ENCODE peak calls at places on chromosome 4, in seven cellular contexts. One of them, this sample, is unnamed.

GRCh38 chr4:83535520-83535944 is 376 bp upstream of the GPAT3 start:
- DNase-seq in GM23338: peak; percentile 75
- DNase-seq in dorsolateral prefrontal cortex: no peak
- DNase-seq in mesenchymal stem cell: peak; percentile 73
- DNase-seq in naive thymus-derived CD4-positive, alpha-beta T cell: no peak
- DNase-seq in fibroblast of lung: peak; percentile 75
- DNase-seq in CD4-positive, CD25-positive, alpha-beta regulatory T cell: peak; percentile 45
- DNase-seq in this sample: peak; percentile 22

GRCh38 chr4:137819964-137820383 is 287.7 kb upstream of the PCDH18 start:
- DNase-seq in GM23338: peak; percentile 81
- DNase-seq in dorsolateral prefrontal cortex: no peak
- DNase-seq in mesenchymal stem cell: peak; percentile 60
- DNase-seq in naive thymus-derived CD4-positive, alpha-beta T cell: no peak
- DNase-seq in fibroblast of lung: peak; percentile 70
- DNase-seq in CD4-positive, CD25-positive, alpha-beta regulatory T cell: no peak
- DNase-seq in this sample: no peak

GRCh38 chr4:74297556-74297955 is 10.7 kb upstream of the EPGN start:
- DNase-seq in GM23338: no peak
- DNase-seq in dorsolateral prefrontal cortex: no peak
- DNase-seq in mesenchymal stem cell: no peak
- DNase-seq in naive thymus-derived CD4-positive, alpha-beta T cell: no peak
- DNase-seq in fibroblast of lung: no peak
- DNase-seq in CD4-positive, CD25-positive, alpha-beta regulatory T cell: no peak
- DNase-seq in this sample: no peak

GRCh38 chr4:172716291-172716690 is 452.3 kb upstream of the GALNT7 start:
- DNase-seq in GM23338: no peak
- DNase-seq in dorsolateral prefrontal cortex: no peak
- DNase-seq in mesenchymal stem cell: no peak
- DNase-seq in naive thymus-derived CD4-positive, alpha-beta T cell: no peak
- DNase-seq in fibroblast of lung: no peak
- DNase-seq in CD4-positive, CD25-positive, alpha-beta regulatory T cell: no peak
- DNase-seq in this sample: no peak

GRCh38 chr4:4542824-4543485 is 1.1 kb upstream of the STX18 start:
- DNase-seq in GM23338: peak; percentile 63
- DNase-seq in dorsolateral prefrontal cortex: no peak
- DNase-seq in mesenchymal stem cell: no peak
- DNase-seq in naive thymus-derived CD4-positive, alpha-beta T cell: no peak
- DNase-seq in fibroblast of lung: no peak
- DNase-seq in CD4-positive, CD25-positive, alpha-beta regulatory T cell: no peak
- DNase-seq in this sample: no peak

GRCh38 chr4:124429746-124430250 is 282.7 kb downstream of the ANKRD50 start:
- DNase-seq in GM23338: no peak
- DNase-seq in dorsolateral prefrontal cortex: no peak
- DNase-seq in mesenchymal stem cell: no peak
- DNase-seq in naive thymus-derived CD4-positive, alpha-beta T cell: no peak
- DNase-seq in fibroblast of lung: no peak
- DNase-seq in CD4-positive, CD25-positive, alpha-beta regulatory T cell: no peak
- DNase-seq in this sample: no peak

GRCh38 chr4:54439831-54440243 is 210.7 kb downstream of the PDGFRA start:
- DNase-seq in GM23338: no peak
- DNase-seq in dorsolateral prefrontal cortex: no peak
- DNase-seq in mesenchymal stem cell: peak; percentile 11
- DNase-seq in naive thymus-derived CD4-positive, alpha-beta T cell: no peak
- DNase-seq in fibroblast of lung: peak; percentile 65
- DNase-seq in CD4-positive, CD25-positive, alpha-beta regulatory T cell: no peak
- DNase-seq in this sample: peak; percentile 4

GRCh38 chr4:47926667-47927258 is 12.4 kb upstream of the NFXL1 start:
- DNase-seq in GM23338: peak; percentile 94
- DNase-seq in dorsolateral prefrontal cortex: no peak
- DNase-seq in mesenchymal stem cell: peak; percentile 61
- DNase-seq in naive thymus-derived CD4-positive, alpha-beta T cell: peak; percentile 44
- DNase-seq in fibroblast of lung: peak; percentile 52
- DNase-seq in CD4-positive, CD25-positive, alpha-beta regulatory T cell: peak; percentile 43
- DNase-seq in this sample: peak; percentile 0

GRCh38 chr4:155762351-155762750 is 3.5 kb downstream of the GUCY1B1 start:
- DNase-seq in GM23338: no peak
- DNase-seq in dorsolateral prefrontal cortex: no peak
- DNase-seq in mesenchymal stem cell: no peak
- DNase-seq in naive thymus-derived CD4-positive, alpha-beta T cell: no peak
- DNase-seq in fibroblast of lung: peak; percentile 47
- DNase-seq in CD4-positive, CD25-positive, alpha-beta regulatory T cell: no peak
- DNase-seq in this sample: no peak

GRCh38 chr4:87006531-87007344 is 71.9 kb downstream of the AFF1 start:
- DNase-seq in GM23338: peak; percentile 97
- DNase-seq in dorsolateral prefrontal cortex: peak; percentile 89
- DNase-seq in mesenchymal stem cell: peak; percentile 95
- DNase-seq in naive thymus-derived CD4-positive, alpha-beta T cell: peak; percentile 85
- DNase-seq in fibroblast of lung: peak; percentile 96
- DNase-seq in CD4-positive, CD25-positive, alpha-beta regulatory T cell: peak; percentile 88
- DNase-seq in this sample: peak; percentile 48

GRCh38 chr4:2900701-2901100 is 57.1 kb downstream of the ADD1 start:
- DNase-seq in GM23338: no peak
- DNase-seq in dorsolateral prefrontal cortex: no peak
- DNase-seq in mesenchymal stem cell: no peak
- DNase-seq in naive thymus-derived CD4-positive, alpha-beta T cell: no peak
- DNase-seq in fibroblast of lung: no peak
- DNase-seq in CD4-positive, CD25-positive, alpha-beta regulatory T cell: no peak
- DNase-seq in this sample: no peak

GRCh38 chr4:6719611-6720179 is 3.7 kb downstream of the BLOC1S4 start:
- DNase-seq in GM23338: no peak
- DNase-seq in dorsolateral prefrontal cortex: no peak
- DNase-seq in mesenchymal stem cell: no peak
- DNase-seq in naive thymus-derived CD4-positive, alpha-beta T cell: no peak
- DNase-seq in fibroblast of lung: no peak
- DNase-seq in CD4-positive, CD25-positive, alpha-beta regulatory T cell: no peak
- DNase-seq in this sample: no peak

GRCh38 chr4:6718932-6719610 is 3.1 kb downstream of the BLOC1S4 start:
- DNase-seq in GM23338: no peak
- DNase-seq in dorsolateral prefrontal cortex: no peak
- DNase-seq in mesenchymal stem cell: no peak
- DNase-seq in naive thymus-derived CD4-positive, alpha-beta T cell: no peak
- DNase-seq in fibroblast of lung: no peak
- DNase-seq in CD4-positive, CD25-positive, alpha-beta regulatory T cell: no peak
- DNase-seq in this sample: no peak

GRCh38 chr4:6722891-6723290 is 6.9 kb downstream of the BLOC1S4 start:
- DNase-seq in GM23338: no peak
- DNase-seq in dorsolateral prefrontal cortex: no peak
- DNase-seq in mesenchymal stem cell: no peak
- DNase-seq in naive thymus-derived CD4-positive, alpha-beta T cell: no peak
- DNase-seq in fibroblast of lung: no peak
- DNase-seq in CD4-positive, CD25-positive, alpha-beta regulatory T cell: no peak
- DNase-seq in this sample: no peak

GRCh38 chr4:6721121-6721520 is 5.1 kb downstream of the BLOC1S4 start:
- DNase-seq in GM23338: no peak
- DNase-seq in dorsolateral prefrontal cortex: no peak
- DNase-seq in mesenchymal stem cell: no peak
- DNase-seq in naive thymus-derived CD4-positive, alpha-beta T cell: no peak
- DNase-seq in fibroblast of lung: no peak
- DNase-seq in CD4-positive, CD25-positive, alpha-beta regulatory T cell: no peak
- DNase-seq in this sample: no peak

DNA sequence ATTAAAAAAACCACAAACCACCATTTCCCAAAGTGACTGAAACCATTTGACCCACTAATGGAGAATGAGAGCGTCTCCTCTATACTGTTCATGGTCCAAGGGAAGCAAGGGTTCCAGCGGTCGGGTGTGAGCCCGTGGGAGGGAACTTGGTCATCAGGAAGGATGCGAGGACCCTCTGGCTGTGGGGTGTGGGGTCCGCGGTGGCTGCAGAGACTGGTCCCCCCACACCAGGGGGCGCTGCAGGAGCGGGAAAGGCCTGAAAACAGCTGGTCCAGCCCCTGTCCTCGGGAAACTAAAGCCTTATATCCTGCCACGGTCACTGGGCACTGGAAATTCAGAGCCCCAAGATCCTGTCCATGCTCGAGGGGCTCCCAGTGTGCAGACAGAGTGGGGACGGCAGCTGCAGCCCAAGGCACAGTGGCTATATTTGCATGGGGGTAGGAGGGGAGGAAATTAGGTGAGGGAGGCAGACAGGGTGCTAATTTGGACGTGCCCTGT is 4.3 kb downstream of the BLOC1S4 start:
- DNase-seq in GM23338: peak; percentile 90
- DNase-seq in dorsolateral prefrontal cortex: peak; percentile 77
- DNase-seq in mesenchymal stem cell: peak; percentile 77
- DNase-seq in naive thymus-derived CD4-positive, alpha-beta T cell: peak; percentile 89
- DNase-seq in fibroblast of lung: peak; percentile 72
- DNase-seq in CD4-positive, CD25-positive, alpha-beta regulatory T cell: peak; percentile 74
- DNase-seq in this sample: peak; percentile 74
- H3K27ac ChIP-seq in GM23338: no peak overlapping the region
- H3K27ac ChIP-seq in dorsolateral prefrontal cortex: peak overlapping the region; percentile 22
- H3K27ac ChIP-seq in mesenchymal stem cell: no peak overlapping the region
- H3K27ac ChIP-seq in naive thymus-derived CD4-positive, alpha-beta T cell: no peak overlapping the region
- H3K27ac ChIP-seq in fibroblast of lung: no peak overlapping the region
- H3K27ac ChIP-seq in CD4-positive, CD25-positive, alpha-beta regulatory T cell: no peak overlapping the region
- H3K27ac ChIP-seq in this sample: peak overlapping the region; percentile 17

GRCh38 chr4:7769308-7769841 is 170.3 kb downstream of the AFAP1 start:
- DNase-seq in GM23338: no peak
- DNase-seq in dorsolateral prefrontal cortex: no peak
- DNase-seq in mesenchymal stem cell: no peak
- DNase-seq in naive thymus-derived CD4-positive, alpha-beta T cell: no peak
- DNase-seq in fibroblast of lung: no peak
- DNase-seq in CD4-positive, CD25-positive, alpha-beta regulatory T cell: no peak
- DNase-seq in this sample: no peak

GRCh38 chr4:7768736-7769135 is 170.9 kb downstream of the AFAP1 start:
- DNase-seq in GM23338: no peak
- DNase-seq in dorsolateral prefrontal cortex: no peak
- DNase-seq in mesenchymal stem cell: no peak
- DNase-seq in naive thymus-derived CD4-positive, alpha-beta T cell: no peak
- DNase-seq in fibroblast of lung: no peak
- DNase-seq in CD4-positive, CD25-positive, alpha-beta regulatory T cell: no peak
- DNase-seq in this sample: no peak

GRCh38 chr4:7770675-7771050 is 169.0 kb downstream of the AFAP1 start:
- DNase-seq in GM23338: no peak
- DNase-seq in dorsolateral prefrontal cortex: no peak
- DNase-seq in mesenchymal stem cell: no peak
- DNase-seq in naive thymus-derived CD4-positive, alpha-beta T cell: no peak
- DNase-seq in fibroblast of lung: no peak
- DNase-seq in CD4-positive, CD25-positive, alpha-beta regulatory T cell: no peak
- DNase-seq in this sample: no peak

GRCh38 chr4:7771056-7771455 is 168.6 kb downstream of the AFAP1 start:
- DNase-seq in GM23338: no peak
- DNase-seq in dorsolateral prefrontal cortex: no peak
- DNase-seq in mesenchymal stem cell: no peak
- DNase-seq in naive thymus-derived CD4-positive, alpha-beta T cell: peak; percentile 30
- DNase-seq in fibroblast of lung: no peak
- DNase-seq in CD4-positive, CD25-positive, alpha-beta regulatory T cell: no peak
- DNase-seq in this sample: peak; percentile 47

GRCh38 chr4:7769936-7770674 is 169.6 kb downstream of the AFAP1 start:
- DNase-seq in GM23338: peak; percentile 61
- DNase-seq in dorsolateral prefrontal cortex: no peak
- DNase-seq in mesenchymal stem cell: no peak
- DNase-seq in naive thymus-derived CD4-positive, alpha-beta T cell: no peak
- DNase-seq in fibroblast of lung: peak; percentile 41
- DNase-seq in CD4-positive, CD25-positive, alpha-beta regulatory T cell: no peak
- DNase-seq in this sample: no peak
- H3K27ac ChIP-seq in GM23338: no peak overlapping the region
- H3K27ac ChIP-seq in dorsolateral prefrontal cortex: peak overlapping the region; percentile 11
- H3K27ac ChIP-seq in mesenchymal stem cell: no peak overlapping the region
- H3K27ac ChIP-seq in naive thymus-derived CD4-positive, alpha-beta T cell: no peak overlapping the region
- H3K27ac ChIP-seq in fibroblast of lung: no peak overlapping the region
- H3K27ac ChIP-seq in CD4-positive, CD25-positive, alpha-beta regulatory T cell: no peak overlapping the region
- H3K27ac ChIP-seq in this sample: peak overlapping the region; percentile 44

GRCh38 chr4:183499797-183500196 is 5.1 kb upstream of the ING2 start:
- DNase-seq in GM23338: no peak
- DNase-seq in dorsolateral prefrontal cortex: no peak
- DNase-seq in mesenchymal stem cell: no peak
- DNase-seq in naive thymus-derived CD4-positive, alpha-beta T cell: no peak
- DNase-seq in fibroblast of lung: no peak
- DNase-seq in CD4-positive, CD25-positive, alpha-beta regulatory T cell: no peak
- DNase-seq in this sample: no peak
- H3K27ac ChIP-seq in GM23338: no peak overlapping the region
- H3K27ac ChIP-seq in dorsolateral prefrontal cortex: no peak overlapping the region
- H3K27ac ChIP-seq in mesenchymal stem cell: no peak overlapping the region
- H3K27ac ChIP-seq in naive thymus-derived CD4-positive, alpha-beta T cell: no peak overlapping the region
- H3K27ac ChIP-seq in fibroblast of lung: no peak overlapping the region
- H3K27ac ChIP-seq in CD4-positive, CD25-positive, alpha-beta regulatory T cell: no peak overlapping the region
- H3K27ac ChIP-seq in this sample: no peak overlapping the region

DNA sequence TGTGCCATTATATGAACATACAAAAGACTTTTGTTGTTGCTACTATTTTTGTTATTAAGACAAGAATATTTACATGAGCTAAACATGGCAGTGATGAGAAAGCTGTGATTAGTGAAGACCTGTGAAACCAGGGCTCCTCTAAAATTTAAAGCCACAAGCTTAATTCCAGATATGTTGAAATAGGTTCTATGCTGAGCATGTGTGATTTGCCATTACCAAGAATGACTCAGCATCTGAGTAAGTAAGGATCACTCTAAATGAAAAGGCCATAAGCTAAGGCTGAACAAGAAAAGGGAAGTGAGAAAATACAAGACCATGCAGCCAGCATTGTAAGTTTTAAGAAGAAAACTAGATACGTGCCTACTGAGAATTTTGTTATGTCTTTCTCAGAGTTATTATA is 75.9 kb upstream of the CAMK2D start:
- DNase-seq in GM23338: no peak
- DNase-seq in dorsolateral prefrontal cortex: no peak
- DNase-seq in mesenchymal stem cell: peak; percentile 88
- DNase-seq in naive thymus-derived CD4-positive, alpha-beta T cell: no peak
- DNase-seq in fibroblast of lung: peak; percentile 93
- DNase-seq in CD4-positive, CD25-positive, alpha-beta regulatory T cell: no peak
- DNase-seq in this sample: no peak
- H3K27ac ChIP-seq in GM23338: no peak overlapping the region
- H3K27ac ChIP-seq in dorsolateral prefrontal cortex: no peak overlapping the region
- H3K27ac ChIP-seq in mesenchymal stem cell: peak overlapping the region; percentile 13
- H3K27ac ChIP-seq in naive thymus-derived CD4-positive, alpha-beta T cell: no peak overlapping the region
- H3K27ac ChIP-seq in fibroblast of lung: peak overlapping the region; percentile 53
- H3K27ac ChIP-seq in CD4-positive, CD25-positive, alpha-beta regulatory T cell: no peak overlapping the region
- H3K27ac ChIP-seq in this sample: no peak overlapping the region

This sample was measured in caudate nucleus.